ENCODE peak calls at places on chromosomes 11 and 22, in six cellular contexts. C is K562, J is WTC11, F is HepG2, Z is endothelial cell of umbilical vein, S is H1. O is an unnamed sample.

GRCh38 chr11:66070604-66071325 is 693 bp downstream of the PACS1 start:
- DNase-seq in S (peak), C (peak), J (peak), F (no peak), Z (peak), O (peak)

GRCh38 chr22:22745225-22746060 is 101.0 kb downstream of the GGTLC2 start:
- DNase-seq in J (peak), Z (no peak), S (peak), C (peak), F (peak), O (peak)

GRCh38 chr22:19891350-19892248 is 36.9 kb upstream of the GNB1L start:
- DNase-seq in J (peak), S (no peak), F (peak), C (peak), Z (peak), O (no peak)

GRCh38 chr11:47917643-47918369 is 62.6 kb upstream of the PTPRJ start:
- DNase-seq in S (no peak), Z (peak), F (peak), J (peak), C (peak), O (peak)

GRCh38 chr11:33387586-33387985 is 130.4 kb downstream of the HIPK3 start:
- DNase-seq in J (no peak), Z (no peak), F (no peak), C (no peak), S (no peak), O (no peak)

GRCh38 chr11:25970726-25971508 is 361.0 kb upstream of the ANO3 start:
- DNase-seq in J (no peak), Z (no peak), C (peak), S (no peak), F (no peak), O (peak)

GRCh38 chr11:35852056-35852455 is 91.8 kb upstream of the LDLRAD3 start:
- DNase-seq in J (no peak), F (no peak), S (no peak), Z (peak), C (no peak), O (no peak)

GRCh38 chr11:115939104-115939503 is 434.9 kb upstream of the CADM1 start:
- DNase-seq in C (no peak), S (no peak), J (no peak), F (no peak), Z (no peak), O (no peak)

GRCh38 chr11:79219186-79220045 is 221.4 kb downstream of the TENM4 start:
- DNase-seq in C (no peak), J (no peak), F (no peak), S (no peak), Z (no peak), O (no peak)

GRCh38 chr11:119307974-119308373 is 9.0 kb downstream of the MCAM start:
- DNase-seq in J (no peak), Z (no peak), S (no peak), C (no peak), F (no peak), O (no peak)

GRCh38 chr11:119307219-119307618 is 9.7 kb downstream of the MCAM start:
- DNase-seq in Z (peak), J (no peak), S (no peak), F (no peak), C (no peak), O (no peak)

GRCh38 chr11:119306373-119306890 is 10.5 kb downstream of the MCAM start:
- DNase-seq in F (no peak), Z (peak), J (no peak), C (no peak), S (no peak), O (no peak)

GRCh38 chr11:119303227-119303718 is 13.7 kb downstream of the MCAM start:
- DNase-seq in Z (no peak), J (no peak), S (no peak), F (no peak), C (no peak), O (no peak)

DNA sequence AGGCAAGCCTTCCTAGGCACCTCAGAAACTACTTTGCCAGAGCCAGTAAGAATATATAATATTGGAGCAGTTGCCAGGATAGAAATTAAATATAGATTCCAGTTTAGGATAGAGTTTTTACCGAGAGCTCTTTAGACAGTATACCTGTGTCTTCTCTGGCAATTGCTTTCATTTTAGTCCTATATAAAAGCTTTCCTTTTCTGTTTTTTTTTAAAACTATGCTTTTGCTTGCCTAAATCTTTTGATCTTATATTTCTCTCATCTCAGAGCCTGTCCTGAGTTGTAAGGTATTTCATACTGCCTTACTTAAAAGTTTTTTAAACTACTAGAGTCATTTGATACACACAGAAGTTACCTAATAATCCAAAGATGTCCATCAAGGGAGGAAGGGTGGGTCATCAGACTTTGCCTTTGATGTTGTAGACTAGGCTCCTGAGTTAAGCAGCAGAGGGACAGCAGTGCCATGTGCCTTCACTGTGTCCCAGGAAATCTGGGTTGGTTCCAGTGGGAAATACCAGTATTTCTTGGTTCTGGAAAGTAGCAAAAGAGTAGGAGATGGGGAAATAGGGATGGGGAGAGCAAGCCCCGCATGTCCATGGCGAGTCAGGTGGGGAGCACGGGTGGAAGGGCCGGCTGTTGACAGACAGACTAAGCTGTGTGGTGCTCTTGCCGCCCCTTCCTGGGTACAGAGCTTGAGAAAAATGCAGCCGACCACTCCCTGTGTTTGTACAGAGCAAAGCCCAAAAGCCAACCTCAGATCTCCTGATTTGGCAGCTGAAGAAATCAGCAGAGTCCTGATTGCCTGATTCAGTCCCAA is 11.2 kb downstream of the MCAM start:
- DNase-seq in J (no peak), F (peak), C (no peak), Z (no peak), S (no peak), O (no peak)
- TF ChIP-seq JUN in J (no peak), F (no peak), C (no peak), Z (no peak), S (no peak), O (no peak)

DNA sequence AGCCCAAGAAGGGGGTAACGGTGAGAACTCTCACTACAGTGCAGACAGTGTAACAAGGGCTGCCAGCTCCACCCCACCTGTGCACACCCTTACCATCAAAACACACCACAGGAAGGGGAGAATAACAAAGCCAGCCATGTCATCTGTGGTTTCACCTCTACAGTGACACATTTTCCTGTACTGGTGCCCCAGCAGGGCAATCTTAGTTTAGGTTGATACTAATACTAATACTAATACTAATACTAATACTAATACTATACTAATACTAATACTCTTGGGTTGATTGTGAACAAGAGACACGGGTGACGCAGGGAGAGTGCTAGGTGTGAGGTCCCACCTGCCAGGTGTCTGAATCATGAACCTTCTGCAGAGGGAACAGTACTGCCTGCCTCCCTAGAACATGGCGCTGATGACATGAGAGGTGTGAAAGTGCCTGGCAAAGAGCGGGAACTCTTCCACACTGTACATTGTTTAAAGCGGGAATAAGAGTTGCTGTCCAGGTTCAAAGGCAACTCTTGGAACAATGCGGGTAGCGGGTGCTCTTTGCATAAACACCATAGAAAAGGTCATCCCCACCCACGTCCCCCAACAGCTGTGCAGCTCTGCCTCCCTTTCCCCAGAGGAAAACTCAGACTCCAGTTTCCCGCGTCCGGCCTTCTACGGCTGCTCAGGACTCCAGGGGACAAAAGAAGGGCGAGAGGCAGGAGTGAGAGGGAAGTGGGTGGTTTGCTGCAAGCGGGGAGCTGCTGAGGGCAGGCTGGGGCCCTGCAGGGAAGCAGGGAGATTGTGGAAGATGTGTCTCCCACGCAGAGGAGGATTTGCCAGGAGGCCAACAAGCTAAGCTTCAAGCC is 25.0 kb upstream of the TMPRSS4 start:
- DNase-seq in F (no peak), C (no peak), Z (no peak), J (no peak), S (no peak), O (no peak)
- TF ChIP-seq JUN in F (no peak), C (no peak), Z (no peak), J (no peak), S (no peak), O (no peak)

GRCh38 chr22:38138961-38139360 is 28.5 kb upstream of the BAIAP2L2 start:
- DNase-seq in S (no peak), F (no peak), C (no peak), J (no peak), Z (no peak), O (no peak)
- TF ChIP-seq JUN in S (no peak), F (no peak), C (no peak), J (no peak), Z (no peak), O (no peak)

GRCh38 chr22:29342577-29343312 is 27.2 kb upstream of the RASL10A start:
- DNase-seq in S (no peak), F (peak), Z (no peak), C (peak), J (no peak), O (no peak)

GRCh38 chr22:29344137-29344536 is 28.6 kb upstream of the RASL10A start:
- DNase-seq in C (no peak), F (peak), J (no peak), Z (no peak), S (no peak), O (peak)

GRCh38 chr22:29342177-29342576 is 26.7 kb upstream of the RASL10A start:
- DNase-seq in C (no peak), J (no peak), Z (no peak), F (peak), S (no peak), O (no peak)

GRCh38 chr22:29341849-29342127 is 26.3 kb upstream of the RASL10A start:
- DNase-seq in J (no peak), C (no peak), F (no peak), Z (no peak), S (no peak), O (no peak)

DNA sequence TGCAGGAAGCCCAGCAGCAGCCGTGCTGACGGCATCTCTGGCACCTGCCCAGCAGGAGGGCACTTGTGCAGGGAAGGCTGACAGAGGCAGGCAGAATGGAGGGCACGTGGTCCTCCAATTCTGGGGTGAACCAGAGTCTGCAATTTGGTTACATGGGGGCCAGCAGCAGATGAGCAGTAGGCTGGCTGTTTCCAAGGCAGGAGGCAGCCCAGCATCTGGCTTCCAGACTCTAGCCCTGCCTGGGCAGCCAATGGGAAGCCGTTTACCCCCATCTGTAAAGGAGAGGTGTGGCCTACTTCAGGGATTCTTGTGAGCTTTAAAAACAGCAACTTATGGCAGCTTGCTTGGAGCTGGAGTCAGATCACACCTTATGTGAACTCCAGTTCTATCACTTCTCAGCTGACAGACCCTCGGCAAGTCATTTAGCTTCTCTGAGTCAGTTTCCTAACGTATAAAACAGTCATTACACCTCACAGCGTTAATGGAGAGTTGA is 27.9 kb upstream of the RASL10A start:
- DNase-seq in F (no peak), C (no peak), Z (no peak), S (no peak), J (no peak), O (no peak)
- TF ChIP-seq JUN in F (no peak), C (no peak), Z (no peak), S (no peak), J (no peak), O (no peak)

DNA sequence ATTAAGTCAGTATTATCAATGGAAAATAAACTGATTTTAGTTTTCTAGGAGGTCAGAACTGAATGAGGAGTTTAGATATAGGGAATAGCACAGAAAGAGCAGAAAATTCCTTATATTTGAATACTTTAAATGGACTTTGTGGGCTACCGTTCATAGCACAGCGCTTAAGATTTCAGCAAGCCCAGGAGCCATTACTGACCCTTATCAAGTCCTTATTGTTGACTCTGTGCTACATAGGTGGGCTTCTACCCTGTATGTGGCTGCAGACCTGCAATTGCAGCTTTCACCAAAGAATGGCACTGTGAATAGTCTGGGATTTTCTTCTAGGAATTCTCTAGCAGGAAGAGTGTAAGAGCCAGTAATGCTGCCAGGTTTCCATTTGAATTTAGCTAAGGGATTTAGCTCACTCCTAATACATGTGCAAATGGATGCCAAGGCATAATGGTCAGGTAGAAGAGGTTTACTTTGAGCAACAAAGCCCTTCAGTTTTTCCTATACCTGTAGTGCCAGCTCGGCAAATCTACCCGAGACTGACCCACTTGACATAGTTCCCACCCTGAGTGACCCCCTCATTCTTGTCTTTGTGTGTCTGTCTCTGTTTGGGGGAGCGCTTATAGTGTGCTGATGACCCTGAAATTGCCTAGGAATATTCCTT is 42.5 kb upstream of the DLAT start:
- DNase-seq in F (no peak), S (no peak), J (no peak), C (no peak), Z (no peak), O (no peak)
- TF ChIP-seq JUN in F (no peak), S (no peak), J (no peak), C (no peak), Z (no peak), O (no peak)

DNA sequence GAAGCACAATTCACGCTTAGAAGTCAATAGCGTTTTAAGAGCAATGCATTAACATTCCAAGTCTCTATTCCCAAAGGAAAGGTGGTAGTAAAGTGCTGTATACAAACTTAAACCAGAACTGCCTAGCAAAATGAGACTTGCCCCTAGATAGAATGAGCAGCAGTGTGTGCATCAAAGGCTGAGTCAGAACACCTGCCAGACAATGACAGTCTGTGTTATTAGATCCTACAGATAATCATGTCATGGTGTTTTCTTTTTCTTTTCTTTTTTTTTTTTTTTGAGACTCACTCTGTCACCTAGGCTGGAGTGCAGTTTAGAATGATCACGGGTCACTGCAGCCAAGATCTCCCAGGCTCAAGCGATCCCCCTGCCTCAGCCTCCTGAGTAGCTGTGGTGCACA is 1.6 kb downstream of the RTCB start:
- DNase-seq in C (no peak), J (no peak), F (peak), Z (no peak), S (no peak), O (no peak)
- TF ChIP-seq JUN in C (no peak), J (no peak), F (no peak), Z (no peak), S (no peak), O (no peak)

DNA sequence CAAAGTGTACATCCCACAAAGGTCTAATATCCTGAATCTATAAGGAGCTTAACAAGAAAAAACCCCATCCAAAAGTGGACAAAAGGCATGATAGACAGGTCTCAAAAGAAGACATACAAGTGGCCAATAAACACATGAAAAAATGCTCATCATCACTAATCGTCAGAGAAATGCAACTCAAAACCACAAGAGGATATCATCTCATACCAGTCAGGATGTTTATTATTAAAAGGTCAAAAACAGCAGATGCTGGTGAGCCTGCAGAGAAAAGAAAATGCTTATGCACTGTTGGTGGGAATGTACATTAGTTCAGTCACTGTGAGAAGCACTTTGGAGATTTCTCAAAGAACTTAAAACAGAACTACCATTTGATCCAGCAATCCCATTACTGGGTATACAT is 12.7 kb downstream of the LGALS12 start:
- DNase-seq in Z (no peak), C (no peak), J (no peak), F (no peak), S (no peak), O (no peak)
- TF ChIP-seq JUN in Z (no peak), C (no peak), J (no peak), F (no peak), S (no peak), O (no peak)

DNA sequence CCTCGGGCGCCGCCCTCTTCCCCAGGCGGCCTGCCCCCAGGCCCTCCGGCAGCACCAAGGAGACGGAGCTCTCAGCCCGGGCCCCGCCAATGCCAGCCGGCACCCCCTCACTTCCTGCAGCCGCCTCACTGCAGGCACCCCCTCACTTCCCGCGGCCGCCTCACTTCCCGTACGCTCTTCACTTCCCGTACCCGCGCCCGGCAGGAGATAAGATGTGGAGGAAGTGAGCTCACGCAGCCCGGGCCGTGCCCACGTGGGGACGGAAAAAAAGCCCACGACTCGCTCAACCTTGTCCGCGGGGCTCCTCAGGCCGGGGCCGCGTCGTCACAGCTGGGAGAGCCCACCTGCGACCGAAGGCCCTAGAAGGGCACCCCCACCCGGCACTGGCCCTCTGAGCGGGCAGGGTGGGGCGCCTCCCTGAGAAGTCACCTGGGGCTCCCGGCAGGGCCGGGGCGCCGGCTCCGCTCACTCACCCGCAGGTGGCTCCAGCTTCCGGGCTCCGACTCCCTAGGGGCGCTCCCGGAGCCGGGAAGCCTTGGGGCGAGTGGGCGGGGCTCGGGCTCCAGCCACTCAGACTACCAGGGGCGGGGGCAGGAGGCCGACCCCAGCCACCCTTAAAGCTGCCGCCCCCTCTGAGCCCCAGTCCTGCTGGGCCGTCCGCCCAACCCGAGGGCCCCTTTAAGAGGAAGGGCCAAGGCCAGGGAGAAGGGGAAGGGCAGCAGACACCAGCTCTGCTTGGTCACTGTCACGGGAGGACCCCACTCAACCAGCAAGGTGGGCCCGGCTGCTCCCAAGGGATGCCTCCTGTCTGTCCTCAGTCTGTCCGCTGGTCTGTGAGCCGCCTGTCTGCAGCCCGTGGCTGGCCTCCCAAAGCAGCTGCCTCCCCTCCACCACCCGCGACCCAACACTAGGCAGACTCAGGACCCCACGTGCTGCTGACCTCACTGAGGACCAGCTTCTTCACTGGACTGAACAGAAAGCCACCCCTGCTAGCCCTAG is 31.4 kb downstream of the PISD start:
- DNase-seq in J (peak), S (peak), Z (peak), C (peak), F (peak), O (peak)
- TF ChIP-seq JUN in J (no peak), S (no peak), Z (peak), C (no peak), F (no peak), O (no peak)

GRCh38 chr11:132054822-132055221 is 684.4 kb downstream of the NTM start:
- DNase-seq in F (no peak), J (no peak), S (no peak), Z (no peak), C (no peak), O (no peak)

GRCh38 chr11:132056689-132057088 is 686.3 kb downstream of the NTM start:
- DNase-seq in C (no peak), F (no peak), Z (no peak), S (no peak), J (no peak), O (no peak)

GRCh38 chr11:132060546-132060945 is 690.1 kb downstream of the NTM start:
- DNase-seq in F (no peak), C (no peak), S (no peak), J (no peak), Z (peak), O (no peak)

GRCh38 chr11:132055296-132055695 is 684.9 kb downstream of the NTM start:
- DNase-seq in F (no peak), J (no peak), C (no peak), S (no peak), Z (no peak), O (no peak)

GRCh38 chr11:132058211-132058772 is 687.9 kb downstream of the NTM start:
- DNase-seq in Z (no peak), J (no peak), S (no peak), F (no peak), C (no peak), O (no peak)
- TF ChIP-seq JUN in Z (no peak), J (no peak), S (no peak), F (no peak), C (no peak), O (no peak)